ENCODE peak calls at places on chromosome 19, in eight cellular contexts. O is hepatocyte; A is astrocyte; R is CD8-positive, alpha-beta T cell; T is IMR-90; Q is AG04450; B is transverse colon; U is esophagus squamous epithelium. D is an unnamed sample.

GRCh38 chr19:4539697-4540581 is at the start of gene LRG1:
- DNase-seq in O (peak; percentile 73), A (no peak), R (no peak), T (no peak), Q (no peak), B (peak; percentile 88), U (no peak), D (no peak)

GRCh38 chr19:51784922-51785690 is 9.9 kb upstream of the FPR3 start:
- DNase-seq in O (no peak), A (peak; percentile 66), R (peak; percentile 22), T (no peak), Q (no peak), B (peak; percentile 50), U (no peak), D (no peak)

GRCh38 chr19:53333071-53333465 is 481 bp upstream of the ZNF845 start:
- DNase-seq in O (peak; percentile 64), A (no peak), R (peak; percentile 49), T (no peak), Q (peak; percentile 4), B (peak; percentile 44), U (no peak), D (no peak)

GRCh38 chr19:23311551-23311950 is 61.4 kb upstream of the ZNF724 start:
- DNase-seq in O (no peak), A (no peak), R (no peak), T (no peak), Q (no peak), B (no peak), U (no peak), D (no peak)

GRCh38 chr19:1455002-1455335 is 5.0 kb downstream of the APC2 start:
- DNase-seq in O (no peak), A (no peak), R (no peak), T (no peak), Q (no peak), B (no peak), U (no peak), D (no peak)

GRCh38 chr19:31781542-31781941 is 432.3 kb upstream of the TSHZ3 start:
- DNase-seq in O (no peak), A (no peak), R (no peak), T (no peak), Q (no peak), B (no peak), U (no peak), D (no peak)

GRCh38 chr19:3057275-3057714 is 5.0 kb downstream of the TLE5 start:
- DNase-seq in O (peak; percentile 67), A (peak; percentile 56), R (no peak), T (no peak), Q (no peak), B (peak; percentile 73), U (no peak), D (no peak)

GRCh38 chr19:53102701-53103140 is 501 bp downstream of the ZNF160 start:
- DNase-seq in O (peak; percentile 65), A (peak; percentile 10), R (peak; percentile 54), T (peak; percentile 31), Q (no peak), B (peak; percentile 19), U (no peak), D (no peak)

GRCh38 chr19:49923055-49924003 is 5.7 kb upstream of the ATF5 start:
- DNase-seq in O (no peak), A (no peak), R (no peak), T (no peak), Q (no peak), B (peak; percentile 46), U (no peak), D (no peak)

GRCh38 chr19:1252221-1252817 is 3.9 kb downstream of the MIDN start:
- DNase-seq in O (peak; percentile 85), A (peak; percentile 93), R (peak; percentile 78), T (peak; percentile 88), Q (no peak), B (peak; percentile 86), U (peak; percentile 83), D (no peak)

GRCh38 chr19:19480688-19481087 is 34.7 kb downstream of the TSSK6 start:
- DNase-seq in O (no peak), A (no peak), R (no peak), T (no peak), Q (no peak), B (no peak), U (no peak), D (no peak)

GRCh38 chr19:1624458-1624857 is 19.2 kb upstream of the UQCR11 start:
- DNase-seq in O (peak; percentile 64), A (peak; percentile 15), R (peak; percentile 64), T (peak; percentile 37), Q (no peak), B (peak; percentile 48), U (no peak), D (peak; percentile 74)

GRCh38 chr19:294819-295686 is 3.9 kb upstream of the PLPP2 start:
- DNase-seq in O (peak; percentile 69), A (no peak), R (peak; percentile 38), T (peak; percentile 12), Q (no peak), B (peak; percentile 49), U (no peak), D (no peak)

GRCh38 chr19:7978196-7978825 is 27.1 kb downstream of the ELAVL1 start:
- DNase-seq in O (no peak), A (no peak), R (no peak), T (peak; percentile 7), Q (no peak), B (no peak), U (no peak), D (no peak)

GRCh38 chr19:6480843-6481415 is 658 bp downstream of the DENND1C start:
- DNase-seq in O (no peak), A (no peak), R (peak; percentile 48), T (no peak), Q (no peak), B (no peak), U (no peak), D (no peak)

DNA sequence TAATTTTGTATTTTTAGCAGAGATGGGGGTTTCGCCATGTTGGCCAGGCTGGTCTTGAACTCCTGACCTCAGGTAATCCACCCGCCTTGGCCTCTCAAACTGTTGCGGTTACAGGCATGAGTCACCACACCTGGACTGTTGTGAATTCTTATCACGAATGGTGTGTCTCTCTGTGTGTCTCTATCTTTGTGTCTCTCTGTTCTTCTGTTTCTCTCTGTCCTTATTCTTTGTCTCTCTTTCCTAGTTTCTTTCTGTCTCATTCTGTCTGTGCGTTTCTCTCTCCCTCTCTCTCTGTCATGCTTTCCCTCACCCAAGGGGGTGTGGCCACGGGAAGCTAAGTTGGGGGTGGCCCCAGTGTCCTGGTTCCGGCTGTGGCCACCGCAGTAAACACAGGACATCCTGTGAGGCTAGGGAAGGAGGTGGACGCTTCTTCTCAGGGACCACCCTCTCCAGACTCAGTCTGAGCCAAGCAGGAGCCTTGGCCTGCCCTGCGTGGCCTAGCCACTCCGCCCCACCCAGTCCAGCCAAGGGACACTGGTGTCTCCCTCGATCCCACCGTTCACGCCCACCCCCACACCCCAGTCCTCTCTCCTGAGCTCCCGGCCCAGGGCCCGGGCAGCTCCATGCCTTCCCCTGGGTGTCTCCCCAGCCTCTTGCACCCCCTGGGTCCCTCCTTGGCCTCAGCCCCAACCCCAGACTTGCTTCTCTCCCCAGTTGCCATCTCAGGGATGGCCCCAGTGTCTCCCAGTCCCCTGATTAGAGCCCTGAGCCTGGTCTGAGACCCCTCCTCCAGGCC is 3.9 kb upstream of the PRX start:
- DNase-seq in O (no peak), A (no peak), R (no peak), T (peak; percentile 35), Q (no peak), B (peak; percentile 60), U (no peak), D (no peak)
- H3K27ac ChIP-seq in O (peak overlapping the region; percentile 26), A (no peak overlapping the region), R (no peak overlapping the region), T (peak overlapping the region; percentile 0), Q (no peak overlapping the region), B (peak overlapping the region; percentile 75), U (peak overlapping the region; percentile 52), D (no peak overlapping the region)

DNA sequence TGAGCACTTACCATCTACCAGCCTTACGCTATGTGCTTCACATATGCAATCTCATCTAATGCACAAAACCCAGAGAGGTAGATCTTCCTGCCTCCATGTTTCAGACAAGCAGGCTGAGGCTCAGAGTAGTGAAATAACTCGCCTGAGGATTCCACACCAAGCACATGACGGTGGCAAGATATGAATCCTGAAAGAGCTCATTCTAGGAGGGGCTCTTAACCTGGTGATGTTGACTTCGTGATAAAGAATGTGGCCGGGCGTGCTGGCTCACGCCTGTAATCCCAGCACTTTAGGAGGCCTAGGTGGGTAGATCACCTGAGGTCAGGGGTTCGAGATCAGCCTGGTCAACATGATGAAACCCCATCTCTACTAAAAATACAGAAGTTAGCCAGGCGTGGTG is 5.0 kb downstream of the NOVA2 start:
- DNase-seq in O (no peak), A (no peak), R (no peak), T (no peak), Q (no peak), B (no peak), U (no peak), D (no peak)
- H3K27me3 ChIP-seq in O (peaks cover 41% of the 10 kb centered on the region), A (no peaks in the 10 kb centered on the region), R (peaks cover 11% of the 10 kb centered on the region), T (peaks cover 48% of the 10 kb centered on the region), Q (peaks cover 40% of the 10 kb centered on the region), B (peaks cover 76% of the 10 kb centered on the region), U (peaks cover 6% of the 10 kb centered on the region), D (no peaks in the 10 kb centered on the region)

GRCh38 chr19:38013913-38014575 is 107.0 kb downstream of the SIPA1L3 start:
- DNase-seq in O (no peak), A (no peak), R (no peak), T (no peak), Q (no peak), B (no peak), U (no peak), D (no peak)
- H3K4me3 ChIP-seq in O (no peak overlapping the region), A (no peak overlapping the region), R (no peak overlapping the region), T (no peak overlapping the region), Q (no peak overlapping the region), B (no peak overlapping the region), U (no peak overlapping the region), D (no peak overlapping the region)

GRCh38 chr19:48629599-48630288 is 7.4 kb downstream of the DBP start:
- DNase-seq in O (peak; percentile 79), A (peak; percentile 64), R (no peak), T (no peak), Q (no peak), B (peak; percentile 91), U (no peak), D (peak; percentile 98)
- H3K27ac ChIP-seq in O (peak overlapping the region; percentile 80), A (no peak overlapping the region), R (no peak overlapping the region), T (no peak overlapping the region), Q (no peak overlapping the region), B (peak overlapping the region; percentile 90), U (peak overlapping the region; percentile 52), D (no peak overlapping the region)

GRCh38 chr19:33402421-33403220 is 29.1 kb downstream of the CEBPG start:
- DNase-seq in O (no peak), A (no peak), R (no peak), T (no peak), Q (no peak), B (peak; percentile 38), U (no peak), D (no peak)

GRCh38 chr19:33403221-33403972 is 29.9 kb downstream of the CEBPG start:
- DNase-seq in O (peak; percentile 90), A (no peak), R (no peak), T (no peak), Q (no peak), B (peak; percentile 45), U (no peak), D (no peak)

GRCh38 chr19:33404916-33405315 is 31.4 kb downstream of the CEBPG start:
- DNase-seq in O (no peak), A (no peak), R (no peak), T (no peak), Q (no peak), B (peak; percentile 6), U (no peak), D (no peak)

GRCh38 chr19:33404506-33404905 is 31.0 kb downstream of the CEBPG start:
- DNase-seq in O (no peak), A (no peak), R (no peak), T (no peak), Q (no peak), B (peak; percentile 2), U (no peak), D (no peak)

GRCh38 chr19:33403973-33404304 is 30.4 kb downstream of the CEBPG start:
- DNase-seq in O (no peak), A (no peak), R (no peak), T (no peak), Q (no peak), B (no peak), U (no peak), D (no peak)
- H3K27me3 ChIP-seq in O (no peaks in the 10 kb centered on the region), A (no peaks in the 10 kb centered on the region), R (no peaks in the 10 kb centered on the region), T (no peaks in the 10 kb centered on the region), Q (no peaks in the 10 kb centered on the region), B (no peaks in the 10 kb centered on the region), U (no peaks in the 10 kb centered on the region), D (no peaks in the 10 kb centered on the region)